ENCODE peak calls at places on chromosome 3, in seven cellular contexts. R is cardiac muscle cell; F is mesothelial cell of epicardium; C is CD8-positive, alpha-beta T cell; I is activated CD8-positive, alpha-beta T cell treated with anti-CD3 and anti-CD28 coated beads for 36 hours; K is fibroblast of lung; J is astrocyte of the spinal cord. E is an unnamed sample.

GRCh38 chr3:32897981-32898623 is 53.3 kb upstream of the CCR4 start:
- DNase-seq in R (no peak), F (no peak), C (no peak), I (no peak), K (no peak), J (no peak), E (no peak)

GRCh38 chr3:170321326-170322034 is 36.0 kb upstream of the SKIL start:
- DNase-seq in R (no peak), F (no peak), C (no peak), I (no peak), K (no peak), J (peak; percentile 31), E (no peak)

GRCh38 chr3:12518266-12519028 is 26.9 kb downstream of the MKRN2OS start:
- DNase-seq in R (peak; percentile 39), F (no peak), C (no peak), I (no peak), K (no peak), J (no peak), E (no peak)

GRCh38 chr3:177758131-177758530 is 560.8 kb upstream of the TBL1XR1 start:
- DNase-seq in R (no peak), F (no peak), C (no peak), I (no peak), K (peak; percentile 66), J (no peak), E (no peak)

GRCh38 chr3:168828943-168829342 is 733.2 kb upstream of the GOLIM4 start:
- DNase-seq in R (no peak), F (no peak), C (no peak), I (no peak), K (no peak), J (no peak), E (no peak)

GRCh38 chr3:194836676-194837075 is 151.0 kb downstream of the FAM43A start:
- DNase-seq in R (no peak), F (no peak), C (no peak), I (no peak), K (no peak), J (no peak), E (no peak)

GRCh38 chr3:171585029-171585428 is 124.8 kb upstream of the TNIK start:
- DNase-seq in R (no peak), F (no peak), C (no peak), I (no peak), K (no peak), J (no peak), E (no peak)

GRCh38 chr3:18194431-18194830 is 230.7 kb downstream of the SATB1 start:
- DNase-seq in R (no peak), F (no peak), C (no peak), I (no peak), K (peak; percentile 78), J (no peak), E (no peak)

GRCh38 chr3:127679534-127680145 is 6.9 kb downstream of the ABTB1 start:
- DNase-seq in R (no peak), F (no peak), C (no peak), I (no peak), K (no peak), J (no peak), E (peak; percentile 13)
- TF ChIP-seq CTCF in R (peak; percentile 13), F (no peak), C (no peak), I (no peak), K (no peak), J (peak; percentile 10), E (no peak)

DNA sequence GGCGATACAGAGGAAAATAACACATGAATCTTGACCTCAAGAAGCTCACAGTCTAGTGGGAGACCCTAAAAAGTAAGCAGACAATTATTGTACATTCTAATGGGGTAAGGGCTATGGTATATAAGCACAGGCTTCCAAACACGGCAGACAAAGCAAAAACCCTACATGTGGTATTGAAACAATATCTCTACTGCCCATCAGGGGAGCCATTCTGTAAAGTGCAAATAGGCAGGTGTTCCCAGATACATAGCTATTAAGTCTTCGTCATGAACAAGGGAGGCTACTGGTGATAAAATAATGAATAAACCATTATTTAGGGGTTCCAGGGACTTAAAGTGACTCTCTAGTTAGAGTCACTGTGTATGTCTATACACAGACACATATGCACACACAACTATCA is 38.6 kb upstream of the ASB14 start:
- DNase-seq in R (no peak), F (no peak), C (no peak), I (no peak), K (no peak), J (no peak), E (no peak)
- TF ChIP-seq CTCF in R (no peak), F (no peak), C (no peak), I (no peak), K (no peak), J (no peak), E (no peak)

GRCh38 chr3:157240413-157240812 is 80.5 kb upstream of the CCNL1 start:
- DNase-seq in R (no peak), F (no peak), C (no peak), I (no peak), K (peak; percentile 57), J (no peak), E (no peak)

GRCh38 chr3:157238527-157238926 is 78.6 kb upstream of the CCNL1 start:
- DNase-seq in R (no peak), F (no peak), C (no peak), I (no peak), K (peak; percentile 9), J (no peak), E (no peak)

GRCh38 chr3:157237886-157238285 is 77.9 kb upstream of the CCNL1 start:
- DNase-seq in R (no peak), F (no peak), C (no peak), I (no peak), K (no peak), J (no peak), E (no peak)

GRCh38 chr3:157242836-157243235 is 82.9 kb upstream of the CCNL1 start:
- DNase-seq in R (no peak), F (no peak), C (no peak), I (no peak), K (no peak), J (no peak), E (no peak)

DNA sequence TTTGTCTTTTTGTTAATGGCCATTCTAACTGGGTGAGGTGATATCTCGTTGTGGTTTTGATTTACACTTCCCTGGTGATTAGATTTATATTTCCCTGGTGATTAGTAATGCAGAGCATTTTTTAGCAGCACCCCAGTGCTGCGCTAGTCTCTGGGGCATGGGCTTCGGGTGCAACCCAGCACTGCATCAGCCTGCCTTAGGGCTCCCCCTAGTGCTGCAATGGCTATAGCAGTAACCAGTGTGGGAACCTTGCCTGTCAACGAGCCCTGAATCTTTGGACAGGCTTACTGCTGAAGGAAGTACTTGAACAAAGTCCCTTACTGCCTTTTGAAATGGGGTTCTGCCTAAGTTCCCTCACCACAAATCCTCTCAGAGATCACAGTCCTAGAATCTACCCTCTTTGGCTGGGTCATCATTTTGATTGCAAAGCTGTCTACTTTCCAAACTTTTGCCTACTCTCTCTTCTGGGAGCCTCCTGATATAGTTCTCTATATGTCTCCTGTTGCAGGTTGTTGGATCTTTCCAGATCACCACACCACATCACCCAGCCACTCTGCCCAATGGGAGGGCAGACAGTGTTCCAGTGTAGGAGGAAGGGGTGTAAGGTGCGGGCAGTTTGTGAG is 79.2 kb upstream of the CCNL1 start:
- DNase-seq in R (peak; percentile 81), F (no peak), C (peak; percentile 80), I (peak; percentile 89), K (peak; percentile 45), J (peak; percentile 41), E (peak; percentile 18)
- TF ChIP-seq CTCF in R (peak; percentile 92), F (peak; percentile 30), C (peak; percentile 73), I (peak; percentile 87), K (peak; percentile 69), J (peak; percentile 85), E (peak; percentile 60)

GRCh38 chr3:142931222-142931621 is 32.3 kb downstream of the PAQR9 start:
- DNase-seq in R (peak; percentile 28), F (no peak), C (peak; percentile 25), I (peak; percentile 48), K (no peak), J (no peak), E (no peak)
- TF ChIP-seq CTCF in R (no peak), F (no peak), C (no peak), I (no peak), K (no peak), J (peak; percentile 27), E (no peak)

DNA sequence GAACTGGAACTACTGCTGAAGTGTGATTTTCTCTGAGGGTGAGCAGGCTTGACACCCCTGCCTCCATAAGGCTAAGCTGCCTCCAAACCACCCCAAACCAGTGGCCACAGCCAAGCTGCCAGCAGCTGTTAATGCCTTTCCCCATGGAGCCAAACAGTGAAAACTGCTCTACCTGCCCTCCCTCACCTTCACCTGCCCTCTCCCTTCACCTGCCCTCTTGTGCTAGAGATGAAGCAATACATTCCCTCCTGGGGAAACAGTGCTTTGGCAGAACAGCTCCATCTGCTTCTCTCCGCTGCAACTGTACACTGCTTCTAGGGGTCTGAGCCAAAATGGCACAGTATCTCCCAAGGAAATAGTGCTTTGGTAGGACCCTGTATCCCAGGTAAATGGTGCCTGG is 374.1 kb downstream of the FHIT start:
- DNase-seq in R (no peak), F (no peak), C (no peak), I (no peak), K (no peak), J (no peak), E (no peak)
- TF ChIP-seq CTCF in R (no peak), F (no peak), C (no peak), I (no peak), K (no peak), J (no peak), E (no peak)

GRCh38 chr3:146100180-146100579 is 60.8 kb downstream of the PLOD2 start:
- DNase-seq in R (no peak), F (no peak), C (no peak), I (no peak), K (no peak), J (no peak), E (no peak)

GRCh38 chr3:146104068-146104467 is 56.9 kb downstream of the PLOD2 start:
- DNase-seq in R (no peak), F (no peak), C (no peak), I (no peak), K (no peak), J (no peak), E (no peak)

GRCh38 chr3:146100825-146101444 is 60.0 kb downstream of the PLOD2 start:
- DNase-seq in R (no peak), F (no peak), C (no peak), I (no peak), K (no peak), J (no peak), E (no peak)

GRCh38 chr3:146101538-146101937 is 59.4 kb downstream of the PLOD2 start:
- DNase-seq in R (no peak), F (no peak), C (no peak), I (no peak), K (no peak), J (no peak), E (no peak)

DNA sequence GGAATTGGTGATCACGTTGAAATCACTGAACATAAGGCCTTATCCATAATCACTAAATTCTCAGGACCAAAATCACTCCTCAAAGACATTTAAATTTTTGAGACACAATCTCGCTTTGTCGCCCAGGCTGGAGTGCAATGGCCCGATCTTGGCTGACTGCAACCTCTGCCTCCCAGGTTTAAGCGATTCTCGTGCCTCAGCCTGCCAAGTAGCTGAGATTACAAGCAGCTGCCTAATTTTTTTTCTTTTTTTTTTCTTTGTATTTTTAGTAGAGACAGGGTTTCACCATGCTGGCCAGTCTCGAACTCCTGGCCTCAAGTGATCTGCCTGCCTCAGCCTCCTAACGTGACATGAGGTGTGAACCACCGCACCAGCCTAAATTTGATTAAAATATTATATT is 61.7 kb downstream of the PLOD2 start:
- DNase-seq in R (no peak), F (no peak), C (no peak), I (no peak), K (no peak), J (no peak), E (no peak)
- TF ChIP-seq CTCF in R (no peak), F (no peak), C (no peak), I (no peak), K (no peak), J (no peak), E (no peak)